ENCODE peak calls at places on chromosomes 12 and 14, in four cellular contexts. O is endothelial cell of umbilical vein, F is fibroblast of lung, Z is mammary epithelial cell. R is an unnamed sample.

GRCh38 chr14:85579957-85580356 is 50.0 kb downstream of the FLRT2 start:
- DNase-seq in O (no peak), F (peak), Z (no peak), R (peak)

GRCh38 chr14:77674931-77675330 is 32.9 kb downstream of the ALKBH1 start:
- DNase-seq in O (no peak), F (no peak), Z (no peak), R (no peak)

GRCh38 chr12:71754461-71755145 is at the start of gene RAB21:
- DNase-seq in O (peak), F (peak), Z (peak), R (peak)

GRCh38 chr12:121158085-121158484 is 25.4 kb downstream of the P2RX7 start:
- DNase-seq in O (no peak), F (no peak), Z (no peak), R (no peak)

GRCh38 chr14:61147369-61147897 is 133.7 kb downstream of the TMEM30B start:
- DNase-seq in O (peak), F (peak), Z (peak), R (peak)

GRCh38 chr14:36975834-36976233 is 196.6 kb downstream of the SLC25A21 start:
- DNase-seq in O (no peak), F (no peak), Z (peak), R (no peak)

GRCh38 chr14:90483551-90483950 is 86.7 kb downstream of the CALM1 start:
- DNase-seq in O (peak), F (no peak), Z (no peak), R (no peak)

GRCh38 chr12:62720661-62721330 is 214.2 kb downstream of the PPM1H start:
- DNase-seq in O (peak), F (peak), Z (no peak), R (peak)

GRCh38 chr12:120252071-120252906 is 13.2 kb downstream of the PXN start:
- DNase-seq in O (peak), F (no peak), Z (no peak), R (no peak)

GRCh38 chr12:47218191-47218654 is 138.5 kb upstream of the AMIGO2 start:
- DNase-seq in O (no peak), F (no peak), Z (peak), R (no peak)

GRCh38 chr12:13428538-13429265 is 232.2 kb downstream of the EMP1 start:
- DNase-seq in O (no peak), F (peak), Z (no peak), R (peak)

GRCh38 chr12:52010152-52010622 is 3.4 kb downstream of the TAMALIN start:
- DNase-seq in O (peak), F (peak), Z (no peak), R (peak)

GRCh38 chr12:95787274-95787814 is 3.2 kb downstream of the NTN4 start:
- DNase-seq in O (no peak), F (no peak), Z (no peak), R (no peak)

GRCh38 chr14:38207830-38208815 is at the start of gene SSTR1:
- DNase-seq in O (peak), F (peak), Z (no peak), R (no peak)

GRCh38 chr12:100279612-100280244 is 12.8 kb downstream of the SCYL2 start:
- DNase-seq in O (no peak), F (peak), Z (no peak), R (no peak)

GRCh38 chr12:75990189-75990912 is 41.2 kb downstream of the PHLDA1 start:
- DNase-seq in O (no peak), F (no peak), Z (no peak), R (no peak)

GRCh38 chr12:131493068-131493826 is 217.6 kb upstream of the SFSWAP start:
- DNase-seq in O (no peak), F (no peak), Z (no peak), R (no peak)

GRCh38 chr14:69996197-69996596 is 117.0 kb downstream of the SMOC1 start:
- DNase-seq in O (no peak), F (peak), Z (peak), R (peak)

GRCh38 chr12:90253674-90254181 is 545.1 kb upstream of the ATP2B1 start:
- DNase-seq in O (peak), F (peak), Z (peak), R (peak)

DNA sequence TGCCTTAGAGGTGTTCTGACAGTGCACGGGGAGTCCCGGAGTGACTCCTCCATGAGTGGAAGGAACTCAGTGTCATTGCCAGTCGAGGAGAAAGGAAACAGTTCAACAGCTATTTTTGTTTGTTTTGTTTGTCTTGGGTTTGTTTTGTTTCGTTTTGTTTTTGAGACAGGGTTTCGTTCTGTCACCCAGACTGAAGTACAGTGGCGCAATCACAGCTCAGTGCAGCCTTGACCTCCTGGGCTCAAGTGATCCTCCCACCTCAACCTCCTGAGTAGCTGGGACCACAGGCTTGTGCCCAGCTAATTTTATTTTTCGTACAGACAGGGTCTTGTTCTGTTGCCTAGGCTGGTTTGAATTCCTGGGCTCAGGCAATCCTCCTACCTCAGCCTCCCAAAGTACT is 13.7 kb downstream of the CKB start:
- DNase-seq in O (no peak), F (no peak), Z (no peak), R (no peak)
- H3K4me2 ChIP-seq in O (no peak), F (no peak), Z (no peak), R (no peak)

GRCh38 chr12:129902371-129903091 is 1.3 kb downstream of the TMEM132D start:
- DNase-seq in O (no peak), F (no peak), Z (no peak), R (peak)

GRCh38 chr12:129900306-129900705 is 3.5 kb downstream of the TMEM132D start:
- DNase-seq in O (no peak), F (no peak), Z (no peak), R (no peak)

GRCh38 chr12:129903956-129904769 is at the start of gene TMEM132D:
- DNase-seq in O (no peak), F (peak), Z (no peak), R (peak)

GRCh38 chr12:129901256-129901655 is 2.6 kb downstream of the TMEM132D start:
- DNase-seq in O (no peak), F (peak), Z (peak), R (peak)

DNA sequence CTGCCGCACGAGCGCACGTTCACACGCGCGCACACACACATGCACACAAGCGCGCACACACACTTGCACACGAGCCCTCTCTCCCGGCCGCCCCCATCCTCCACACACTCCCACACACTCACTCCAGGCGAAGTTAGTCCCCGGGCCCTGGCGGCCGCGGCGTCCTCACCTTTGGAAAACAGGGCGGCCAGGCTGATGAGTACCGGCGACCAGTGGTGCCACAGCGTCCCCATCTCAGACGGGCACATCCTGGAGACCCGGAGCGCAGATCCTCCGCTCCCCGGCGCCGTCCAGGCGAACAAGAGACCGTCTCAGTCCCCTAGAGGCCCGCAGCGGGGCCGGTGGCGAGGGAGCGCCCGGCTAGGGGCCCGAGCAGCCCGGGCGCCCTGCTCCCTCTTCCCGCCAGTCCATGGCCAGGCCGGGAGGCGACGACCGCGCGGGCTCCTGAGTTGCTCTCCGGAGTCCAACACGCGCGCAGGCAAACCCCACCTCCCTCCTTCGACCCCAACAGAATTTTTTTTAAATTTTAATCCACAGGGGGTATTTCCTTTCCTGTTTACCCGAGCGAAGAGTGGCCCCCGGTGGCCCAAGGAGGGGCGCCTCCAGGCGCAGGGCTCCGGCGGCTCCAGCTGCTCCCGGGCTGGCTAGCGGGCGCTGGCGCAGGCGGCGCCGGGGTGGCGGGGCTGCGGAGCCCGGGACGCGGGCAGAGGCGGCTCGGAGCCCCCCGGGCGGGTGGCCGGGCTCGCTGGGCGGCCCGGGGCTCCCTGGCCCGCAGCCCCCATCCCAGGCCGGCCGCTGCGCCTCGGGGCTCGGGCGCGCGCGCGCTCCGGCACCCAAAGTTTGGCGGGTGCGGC is 506 bp downstream of the TMEM132D start:
- DNase-seq in O (no peak), F (peak), Z (no peak), R (peak)
- H3K4me2 ChIP-seq in O (no peak), F (no peak), Z (no peak), R (peak)

DNA sequence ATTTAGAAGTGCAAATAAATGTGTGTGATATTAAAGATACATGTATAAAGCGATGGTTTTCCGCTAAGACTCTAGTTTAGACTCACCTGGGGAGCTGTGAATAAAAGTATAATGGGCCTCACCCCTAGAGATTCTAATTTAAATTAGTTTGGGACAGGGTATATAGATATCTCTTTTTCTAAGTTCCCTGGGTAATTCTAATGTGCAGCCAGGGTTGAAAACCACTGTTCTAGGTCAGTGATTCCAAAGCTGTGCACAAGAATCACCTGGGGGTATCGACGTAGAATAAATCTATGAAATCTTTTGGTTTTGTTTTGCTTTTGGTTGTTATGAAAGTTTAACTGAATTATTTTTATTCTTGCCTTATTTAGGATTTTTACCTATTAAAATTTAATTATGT is 302.1 kb downstream of the KCNH5 start:
- DNase-seq in O (no peak), F (no peak), Z (no peak), R (no peak)
- H3K4me2 ChIP-seq in O (no peak), F (no peak), Z (no peak), R (no peak)

GRCh38 chr12:56585098-56585497 is 45.0 kb downstream of the BAZ2A start:
- DNase-seq in O (no peak), F (no peak), Z (no peak), R (no peak)

GRCh38 chr12:56581418-56582145 is 48.5 kb downstream of the BAZ2A start:
- DNase-seq in O (peak), F (peak), Z (peak), R (peak)
- H3K4me2 ChIP-seq in O (peak), F (no peak), Z (peak), R (peak)

GRCh38 chr12:26197832-26198231 is 2.5 kb downstream of the SSPN start:
- DNase-seq in O (no peak), F (peak), Z (no peak), R (peak)

GRCh38 chr12:26195641-26196423 is 459 bp downstream of the SSPN start:
- DNase-seq in O (peak), F (peak), Z (peak), R (peak)

GRCh38 chr12:26195250-26195640 is at the start of gene SSPN:
- DNase-seq in O (peak), F (peak), Z (peak), R (peak)

GRCh38 chr12:26198742-26199141 is 3.4 kb downstream of the SSPN start:
- DNase-seq in O (no peak), F (peak), Z (peak), R (peak)

GRCh38 chr12:26196424-26196722 is 1.0 kb downstream of the SSPN start:
- DNase-seq in O (no peak), F (peak), Z (peak), R (peak)
- H3K4me2 ChIP-seq in O (peak), F (peak), Z (peak), R (peak)

DNA sequence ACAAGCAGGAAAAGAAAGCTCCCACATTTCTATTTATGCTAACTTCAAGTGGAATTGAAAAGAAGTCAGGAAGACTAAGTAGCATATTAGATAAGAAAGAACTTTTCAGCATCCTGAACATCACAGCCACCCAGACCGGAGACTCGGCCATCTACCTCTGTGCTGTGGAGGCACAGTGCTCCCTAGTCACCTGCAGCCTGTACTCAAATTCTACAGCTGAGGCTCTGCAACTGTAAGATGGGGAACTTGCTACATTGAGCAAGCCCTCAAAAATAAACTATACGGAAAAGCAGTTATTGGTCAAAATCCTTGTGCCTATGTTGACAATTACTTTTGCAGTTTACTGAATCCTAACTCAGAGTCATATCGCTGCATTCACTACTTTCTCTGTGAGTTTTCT is 361.9 kb downstream of the DAD1 start:
- DNase-seq in O (no peak), F (no peak), Z (no peak), R (no peak)
- H3K4me2 ChIP-seq in O (no peak), F (no peak), Z (no peak), R (no peak)

DNA sequence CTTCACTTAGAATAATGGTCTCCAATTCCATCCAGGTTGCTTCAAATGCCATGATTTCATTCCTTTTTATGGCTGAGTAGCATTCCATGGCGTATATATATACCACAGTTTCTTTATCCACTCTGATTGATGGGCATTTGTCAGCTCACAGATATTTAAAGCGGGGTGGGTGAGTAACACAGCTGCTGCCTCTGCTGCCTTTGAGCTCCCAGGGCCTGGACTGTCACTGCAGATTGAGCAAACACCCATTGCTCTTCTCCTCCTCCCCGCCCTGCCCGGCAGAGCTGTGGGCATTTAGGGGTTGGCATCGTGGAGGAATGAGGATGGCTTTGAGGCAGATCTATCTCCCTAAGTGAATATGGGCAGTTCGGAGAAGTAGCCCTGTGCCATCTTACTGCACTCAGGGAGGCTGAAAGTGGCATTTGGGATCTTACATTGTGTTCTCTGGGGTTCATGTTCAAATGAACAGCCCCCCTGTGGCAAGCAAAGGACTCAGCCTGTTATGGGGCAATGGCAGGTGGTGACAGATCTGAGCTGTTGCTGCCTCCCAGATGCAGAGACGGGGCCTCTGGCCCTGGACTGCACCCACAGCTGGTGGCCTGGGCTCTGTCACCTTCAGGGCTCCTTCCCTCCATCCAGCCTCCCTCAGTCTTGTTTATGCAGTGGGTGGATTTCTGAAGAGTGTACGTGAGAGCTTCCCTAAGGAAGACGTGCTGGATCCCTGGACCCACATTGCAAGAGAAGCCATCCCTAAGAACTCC is 4.9 kb downstream of the RFLNA start:
- DNase-seq in O (no peak), F (peak), Z (no peak), R (no peak)
- H3K4me2 ChIP-seq in O (no peak), F (no peak), Z (no peak), R (no peak)

GRCh38 chr12:57242691-57243454 is 8.1 kb downstream of the STAC3 start:
- DNase-seq in O (peak), F (peak), Z (peak), R (no peak)
- H3K4me2 ChIP-seq in O (peak), F (peak), Z (peak), R (peak)

DNA sequence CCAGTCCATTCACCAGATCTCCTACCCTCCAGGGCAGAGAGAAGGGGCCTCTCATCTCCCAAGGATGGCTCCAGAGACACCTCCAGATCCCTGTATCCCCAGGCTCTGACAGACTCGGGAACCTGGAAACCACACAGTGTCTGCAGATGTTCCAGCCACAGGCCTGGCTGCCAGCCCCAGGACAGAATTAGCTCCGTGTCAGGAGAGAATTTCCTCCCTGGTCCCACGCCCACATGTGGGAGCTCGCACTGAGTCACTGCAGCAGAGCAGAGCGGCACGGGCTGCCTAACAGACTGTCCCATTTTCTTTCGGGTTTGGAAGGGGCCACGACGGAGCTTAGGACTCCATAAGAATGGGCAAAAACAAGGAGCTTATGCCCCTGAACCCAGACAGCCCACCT is 33.6 kb downstream of the CMKLR1 start:
- DNase-seq in O (no peak), F (peak), Z (peak), R (peak)
- H3K4me2 ChIP-seq in O (peak), F (peak), Z (peak), R (peak)

GRCh38 chr14:65281991-65282908 is 130.3 kb upstream of the FUT8 start:
- DNase-seq in O (peak), F (peak), Z (peak), R (peak)
- H3K4me2 ChIP-seq in O (no peak), F (peak), Z (peak), R (peak)